ENCODE peak calls at places on chromosomes 1 and 21, in eight cellular contexts. W is tibial nerve, G is SK-N-SH, C is PC-3, T is right atrium auricular region, H is pancreas, Q is H9, I is hepatocyte. A is an unnamed sample.
A peak's percentile ranks its signal among the peaks of the same experiment; 100 is the strongest.

GRCh38 chr1:59412705-59413326 is 115.9 kb downstream of the FGGY start:
- DNase-seq in W (no peak), G (no peak), C (no peak), T (no peak), H (no peak), Q (no peak), I (no peak), A (no peak)

GRCh38 chr1:108064255-108064654 is 99.3 kb upstream of the VAV3 start:
- DNase-seq in W (no peak), G (no peak), C (no peak), T (no peak), H (no peak), Q (no peak), I (no peak), A (no peak)

GRCh38 chr1:231866392-231867331 is 240.1 kb downstream of the DISC1 start:
- DNase-seq in W (peak; percentile 58), G (peak; percentile 59), C (peak; percentile 79), T (peak; percentile 68), H (no peak), Q (peak; percentile 50), I (peak; percentile 80), A (no peak)

GRCh38 chr1:44305962-44306422 is 49.1 kb downstream of the ERI3 start:
- DNase-seq in W (no peak), G (no peak), C (no peak), T (no peak), H (no peak), Q (no peak), I (no peak), A (no peak)

GRCh38 chr1:244302889-244303609 is 148.7 kb downstream of the ADSS2 start:
- DNase-seq in W (no peak), G (no peak), C (peak; percentile 80), T (no peak), H (no peak), Q (no peak), I (peak; percentile 70), A (peak; percentile 84)

GRCh38 chr1:154157520-154158306 is 2.8 kb upstream of the NUP210L start:
- DNase-seq in W (no peak), G (no peak), C (no peak), T (no peak), H (no peak), Q (no peak), I (peak; percentile 29), A (no peak)

GRCh38 chr1:240766831-240767230 is 154.9 kb upstream of the GREM2 start:
- DNase-seq in W (no peak), G (no peak), C (peak; percentile 60), T (no peak), H (no peak), Q (no peak), I (no peak), A (peak; percentile 33)

GRCh38 chr1:43066578-43066977 is 105.5 kb downstream of the EBNA1BP2 start:
- DNase-seq in W (no peak), G (no peak), C (no peak), T (no peak), H (no peak), Q (no peak), I (no peak), A (no peak)

GRCh38 chr1:33008051-33008914 is 28.4 kb downstream of the AK2 start:
- DNase-seq in W (no peak), G (no peak), C (peak; percentile 68), T (no peak), H (peak; percentile 65), Q (no peak), I (peak; percentile 44), A (peak; percentile 25)

GRCh38 chr1:173056355-173056754 is 5.6 kb upstream of the TNFSF18 start:
- DNase-seq in W (no peak), G (no peak), C (peak; percentile 100), T (no peak), H (no peak), Q (no peak), I (no peak), A (peak; percentile 66)

GRCh38 chr21:38126677-38127271 is 130.0 kb upstream of the KCNJ15 start:
- DNase-seq in W (peak; percentile 61), G (peak; percentile 57), C (peak; percentile 75), T (no peak), H (peak; percentile 37), Q (peak; percentile 78), I (peak; percentile 87), A (no peak)

GRCh38 chr1:84492726-84493125 is 13.5 kb upstream of the SPATA1 start:
- DNase-seq in W (no peak), G (no peak), C (no peak), T (no peak), H (no peak), Q (no peak), I (no peak), A (no peak)

GRCh38 chr1:151133339-151133761 is 13.1 kb downstream of the SEMA6C start:
- DNase-seq in W (no peak), G (peak; percentile 18), C (no peak), T (no peak), H (no peak), Q (peak; percentile 64), I (no peak), A (no peak)

GRCh38 chr21:39842741-39843146 is 24.5 kb upstream of the PCP4 start:
- DNase-seq in W (no peak), G (no peak), C (no peak), T (no peak), H (no peak), Q (no peak), I (peak; percentile 23), A (no peak)

GRCh38 chr1:163063131-163064059 is 5.8 kb upstream of the RGS4 start:
- DNase-seq in W (no peak), G (no peak), C (no peak), T (no peak), H (no peak), Q (no peak), I (no peak), A (no peak)

GRCh38 chr21:38899277-38899947 is 93.7 kb downstream of the ETS2 start:
- DNase-seq in W (no peak), G (no peak), C (no peak), T (no peak), H (no peak), Q (no peak), I (no peak), A (no peak)

GRCh38 chr1:86706018-86706417 is 1.6 kb downstream of the SH3GLB1 start:
- DNase-seq in W (no peak), G (no peak), C (peak; percentile 27), T (no peak), H (no peak), Q (no peak), I (no peak), A (no peak)

GRCh38 chr1:185213086-185213485 is 56.1 kb downstream of the SWT1 start:
- DNase-seq in W (no peak), G (no peak), C (no peak), T (no peak), H (no peak), Q (no peak), I (no peak), A (peak; percentile 2)

GRCh38 chr1:214071469-214071868 is 83.7 kb downstream of the PROX1 start:
- DNase-seq in W (no peak), G (no peak), C (no peak), T (no peak), H (no peak), Q (no peak), I (no peak), A (no peak)

GRCh38 chr1:35345439-35345981 is 77.0 kb downstream of the ZMYM4 start:
- DNase-seq in W (no peak), G (no peak), C (no peak), T (no peak), H (no peak), Q (peak; percentile 50), I (no peak), A (no peak)

GRCh38 chr21:39048574-39048973 is 134.7 kb downstream of the PSMG1 start:
- DNase-seq in W (no peak), G (no peak), C (peak; percentile 75), T (no peak), H (no peak), Q (no peak), I (no peak), A (peak; percentile 83)

DNA sequence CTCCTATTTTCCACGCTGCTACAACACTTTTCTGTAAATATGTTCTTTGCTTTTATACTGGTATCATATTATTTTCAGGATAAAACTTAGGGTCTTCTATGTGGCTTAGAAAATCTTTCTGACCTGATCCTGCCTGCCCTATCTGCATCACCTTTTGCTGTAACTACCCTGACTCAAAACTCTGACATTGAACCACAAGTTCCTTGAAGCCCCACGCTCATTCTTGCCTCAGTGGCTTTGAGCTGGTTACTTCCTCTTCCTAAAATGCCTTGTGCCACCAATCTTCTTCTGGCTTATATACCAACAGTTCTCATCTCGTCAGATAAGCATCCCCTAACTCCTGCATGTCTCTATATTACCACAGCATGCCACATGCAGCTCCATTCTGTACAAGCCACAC is 84.5 kb upstream of the LRRC7 start:
- DNase-seq in W (no peak), G (no peak), C (no peak), T (no peak), H (no peak), Q (no peak), I (no peak), A (no peak)
- TF ChIP-seq CTCF in W (no peak), G (no peak), C (no peak), T (no peak), H (no peak), Q (no peak), I (no peak), A (no peak)

GRCh38 chr1:97417661-97418060 is 503.2 kb downstream of the DPYD start:
- DNase-seq in W (no peak), G (no peak), C (no peak), T (no peak), H (no peak), Q (no peak), I (no peak), A (no peak)
- H3K4me1 ChIP-seq in W (no peaks in the 10 kb centered on the region), G (peaks cover 3% of the 10 kb centered on the region), C (no peaks in the 10 kb centered on the region), T (no peaks in the 10 kb centered on the region), H (no peaks in the 10 kb centered on the region), Q (no peaks in the 10 kb centered on the region), I (no peaks in the 10 kb centered on the region), A (no peaks in the 10 kb centered on the region)

DNA sequence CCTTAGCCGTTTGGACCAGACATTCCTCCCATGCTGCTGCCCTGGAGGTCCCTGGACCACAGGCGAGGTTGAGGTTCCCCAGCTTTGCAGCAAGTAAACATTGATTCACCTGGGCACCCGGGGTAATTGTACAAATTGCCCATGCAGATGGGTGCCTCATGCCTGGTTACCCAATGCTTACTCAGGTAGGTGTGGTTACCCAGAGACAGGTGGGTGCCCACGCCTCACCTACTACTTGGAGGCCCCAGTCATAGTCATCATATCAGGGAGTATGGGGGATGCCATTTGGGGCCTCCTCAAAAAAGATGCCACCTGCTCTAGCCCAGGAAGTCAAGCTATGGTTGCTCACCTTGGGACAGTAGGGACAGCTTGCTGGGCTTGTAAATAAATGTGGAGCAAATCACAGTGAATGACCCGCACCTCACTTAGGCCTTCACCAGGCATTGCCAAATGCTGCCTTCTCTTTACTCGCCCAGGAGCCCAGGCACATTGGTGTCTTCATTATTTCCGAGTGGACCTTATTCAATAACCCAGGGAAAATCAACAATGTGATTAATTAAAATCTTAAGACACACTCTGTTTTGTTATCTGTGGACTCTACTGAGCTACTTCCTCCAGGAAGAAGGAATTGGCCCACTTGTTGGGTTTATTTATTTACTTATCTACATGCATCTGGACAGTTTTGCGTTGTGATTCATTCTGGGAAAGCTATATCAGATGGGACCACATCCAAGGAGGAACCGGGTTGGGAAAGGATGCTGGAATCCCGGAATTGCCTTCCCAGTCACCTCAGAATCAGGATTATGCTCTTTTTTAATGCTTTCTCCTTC is 35.6 kb upstream of the GRHL3 start:
- DNase-seq in W (no peak), G (no peak), C (peak; percentile 98), T (no peak), H (no peak), Q (no peak), I (peak; percentile 34), A (peak; percentile 73)
- H3K27ac ChIP-seq in W (no peak overlapping the region), G (peak overlapping the region; percentile 58), C (peak overlapping the region; percentile 98), T (no peak overlapping the region), H (no peak overlapping the region), Q (no peak overlapping the region), I (no peak overlapping the region), A (peak overlapping the region; percentile 98)

GRCh38 chr1:226637147-226637935 is 88.8 kb downstream of the STUM start:
- DNase-seq in W (peak; percentile 65), G (no peak), C (no peak), T (peak; percentile 73), H (no peak), Q (no peak), I (no peak), A (no peak)
- TF ChIP-seq CTCF in W (peak; percentile 18), G (no peak), C (peak; percentile 28), T (peak; percentile 65), H (no peak), Q (peak; percentile 59), I (peak; percentile 36), A (peak; percentile 33)

A was measured in foreskin keratinocyte.